ENCODE peak calls at places on chromosomes 5 and 9, in five cellular contexts. One of them, this sample, is unnamed. For H3K9me3 and H3K36me3, the result is how much of the 10 kb centered on the place peaks cover.

GRCh38 chr5:151298063-151298462 is 5.5 kb downstream of the SLC36A3 start:
- DNase-seq in body of pancreas: no peak
- DNase-seq in mesenchymal stem cell: peak
- DNase-seq in heart left ventricle: no peak
- DNase-seq in CD8-positive, alpha-beta T cell: no peak
- DNase-seq in this sample: no peak

GRCh38 chr9:93575706-93576295 is 583 bp upstream of the PHF2 start:
- DNase-seq in body of pancreas: peak
- DNase-seq in CD8-positive, alpha-beta T cell: peak
- DNase-seq in heart left ventricle: peak
- DNase-seq in mesenchymal stem cell: peak
- DNase-seq in this sample: no peak

GRCh38 chr9:8552732-8553131 is 753.2 kb upstream of the DMAC1 start:
- DNase-seq in CD8-positive, alpha-beta T cell: no peak
- DNase-seq in body of pancreas: no peak
- DNase-seq in heart left ventricle: no peak
- DNase-seq in mesenchymal stem cell: no peak
- DNase-seq in this sample: no peak

GRCh38 chr5:133830281-133830680 is 138.1 kb downstream of the C5orf15 start:
- DNase-seq in body of pancreas: no peak
- DNase-seq in mesenchymal stem cell: no peak
- DNase-seq in heart left ventricle: no peak
- DNase-seq in CD8-positive, alpha-beta T cell: no peak
- DNase-seq in this sample: no peak

GRCh38 chr9:72476617-72477375 is 44.6 kb upstream of the TMC1 start:
- DNase-seq in heart left ventricle: no peak
- DNase-seq in body of pancreas: peak
- DNase-seq in mesenchymal stem cell: peak
- DNase-seq in CD8-positive, alpha-beta T cell: no peak
- DNase-seq in this sample: no peak

GRCh38 chr5:124748687-124749594 is 2.5 kb upstream of the ZNF608 start:
- DNase-seq in CD8-positive, alpha-beta T cell: no peak
- DNase-seq in body of pancreas: peak
- DNase-seq in mesenchymal stem cell: peak
- DNase-seq in heart left ventricle: no peak
- DNase-seq in this sample: no peak

GRCh38 chr5:142461028-142461427 is 136.2 kb upstream of the SPRY4 start:
- DNase-seq in body of pancreas: no peak
- DNase-seq in CD8-positive, alpha-beta T cell: no peak
- DNase-seq in mesenchymal stem cell: no peak
- DNase-seq in heart left ventricle: no peak
- DNase-seq in this sample: no peak

GRCh38 chr9:105284463-105284862 is 40.0 kb downstream of the SLC44A1 start:
- DNase-seq in mesenchymal stem cell: no peak
- DNase-seq in body of pancreas: no peak
- DNase-seq in heart left ventricle: no peak
- DNase-seq in CD8-positive, alpha-beta T cell: no peak
- DNase-seq in this sample: no peak

GRCh38 chr9:20573023-20573422 is 49.3 kb downstream of the MLLT3 start:
- DNase-seq in body of pancreas: no peak
- DNase-seq in CD8-positive, alpha-beta T cell: no peak
- DNase-seq in heart left ventricle: no peak
- DNase-seq in mesenchymal stem cell: no peak
- DNase-seq in this sample: no peak

GRCh38 chr5:157546456-157547100 is 29.0 kb downstream of the ADAM19 start:
- DNase-seq in body of pancreas: no peak
- DNase-seq in mesenchymal stem cell: peak
- DNase-seq in heart left ventricle: no peak
- DNase-seq in CD8-positive, alpha-beta T cell: no peak
- DNase-seq in this sample: no peak

GRCh38 chr9:128503870-128504269 is 649 bp upstream of the GLE1 start:
- DNase-seq in mesenchymal stem cell: peak
- DNase-seq in body of pancreas: peak
- DNase-seq in heart left ventricle: no peak
- DNase-seq in CD8-positive, alpha-beta T cell: no peak
- DNase-seq in this sample: no peak

GRCh38 chr5:72036951-72037350 is 70.3 kb upstream of the MAP1B start:
- DNase-seq in heart left ventricle: no peak
- DNase-seq in CD8-positive, alpha-beta T cell: no peak
- DNase-seq in mesenchymal stem cell: peak
- DNase-seq in body of pancreas: no peak
- DNase-seq in this sample: no peak

GRCh38 chr5:158819095-158819494 is 280.6 kb downstream of the EBF1 start:
- DNase-seq in body of pancreas: no peak
- DNase-seq in mesenchymal stem cell: no peak
- DNase-seq in heart left ventricle: no peak
- DNase-seq in CD8-positive, alpha-beta T cell: no peak
- DNase-seq in this sample: no peak

GRCh38 chr9:120729796-120730195 is 15.5 kb upstream of the MEGF9 start:
- DNase-seq in mesenchymal stem cell: peak
- DNase-seq in body of pancreas: no peak
- DNase-seq in heart left ventricle: no peak
- DNase-seq in CD8-positive, alpha-beta T cell: no peak
- DNase-seq in this sample: no peak

GRCh38 chr9:126379661-126380365 is 53.2 kb downstream of the MVB12B start:
- DNase-seq in CD8-positive, alpha-beta T cell: no peak
- DNase-seq in body of pancreas: no peak
- DNase-seq in heart left ventricle: no peak
- DNase-seq in mesenchymal stem cell: no peak
- DNase-seq in this sample: no peak

GRCh38 chr9:10104796-10105195 is 508.0 kb downstream of the PTPRD start:
- DNase-seq in body of pancreas: no peak
- DNase-seq in CD8-positive, alpha-beta T cell: no peak
- DNase-seq in mesenchymal stem cell: no peak
- DNase-seq in heart left ventricle: no peak
- DNase-seq in this sample: no peak

GRCh38 chr5:53895091-53895683 is 334.7 kb downstream of the NDUFS4 start:
- DNase-seq in heart left ventricle: no peak
- DNase-seq in mesenchymal stem cell: no peak
- DNase-seq in CD8-positive, alpha-beta T cell: no peak
- DNase-seq in body of pancreas: no peak
- DNase-seq in this sample: no peak

GRCh38 chr5:181231444-181231843 is 8.4 kb downstream of the TRIM41 start:
- DNase-seq in CD8-positive, alpha-beta T cell: no peak
- DNase-seq in mesenchymal stem cell: no peak
- DNase-seq in body of pancreas: no peak
- DNase-seq in heart left ventricle: no peak
- DNase-seq in this sample: no peak

GRCh38 chr5:176410486-176411180 is 5.7 kb downstream of the CLTB start:
- DNase-seq in heart left ventricle: no peak
- DNase-seq in CD8-positive, alpha-beta T cell: no peak
- DNase-seq in body of pancreas: no peak
- DNase-seq in mesenchymal stem cell: no peak
- DNase-seq in this sample: no peak

GRCh38 chr9:129309041-129309430 is 131.0 kb upstream of the IER5L start:
- DNase-seq in heart left ventricle: no peak
- DNase-seq in body of pancreas: no peak
- DNase-seq in mesenchymal stem cell: no peak
- DNase-seq in CD8-positive, alpha-beta T cell: no peak
- DNase-seq in this sample: no peak

GRCh38 chr5:149777382-149777781 is 47.3 kb downstream of the PPARGC1B start:
- DNase-seq in mesenchymal stem cell: peak
- DNase-seq in CD8-positive, alpha-beta T cell: no peak
- DNase-seq in body of pancreas: no peak
- DNase-seq in heart left ventricle: peak
- DNase-seq in this sample: no peak

GRCh38 chr9:96612105-96612965 is 7.3 kb downstream of the CDC14B start:
- DNase-seq in heart left ventricle: peak
- DNase-seq in body of pancreas: peak
- DNase-seq in mesenchymal stem cell: peak
- DNase-seq in CD8-positive, alpha-beta T cell: no peak
- DNase-seq in this sample: peak

GRCh38 chr5:119302916-119303897 is 52.6 kb upstream of the TNFAIP8 start:
- DNase-seq in mesenchymal stem cell: peak
- DNase-seq in CD8-positive, alpha-beta T cell: no peak
- DNase-seq in heart left ventricle: no peak
- DNase-seq in body of pancreas: peak
- DNase-seq in this sample: peak

GRCh38 chr5:97909541-97909940 is 726.5 kb upstream of the RIOK2 start:
- DNase-seq in mesenchymal stem cell: no peak
- DNase-seq in CD8-positive, alpha-beta T cell: no peak
- DNase-seq in heart left ventricle: no peak
- DNase-seq in body of pancreas: no peak
- DNase-seq in this sample: no peak

GRCh38 chr5:33166522-33166921 is 274.2 kb upstream of the TARS1 start:
- DNase-seq in CD8-positive, alpha-beta T cell: no peak
- DNase-seq in mesenchymal stem cell: no peak
- DNase-seq in body of pancreas: no peak
- DNase-seq in heart left ventricle: no peak
- DNase-seq in this sample: no peak

GRCh38 chr9:16312962-16313546 is 557.4 kb downstream of the BNC2 start:
- DNase-seq in mesenchymal stem cell: no peak
- DNase-seq in heart left ventricle: no peak
- DNase-seq in CD8-positive, alpha-beta T cell: no peak
- DNase-seq in body of pancreas: no peak
- DNase-seq in this sample: no peak

GRCh38 chr5:148898413-148899075 is 72.1 kb downstream of the ADRB2 start:
- DNase-seq in heart left ventricle: no peak
- DNase-seq in mesenchymal stem cell: no peak
- DNase-seq in body of pancreas: no peak
- DNase-seq in CD8-positive, alpha-beta T cell: no peak
- DNase-seq in this sample: no peak

GRCh38 chr5:39891376-39891775 is 466.6 kb upstream of the DAB2 start:
- DNase-seq in body of pancreas: no peak
- DNase-seq in mesenchymal stem cell: no peak
- DNase-seq in CD8-positive, alpha-beta T cell: no peak
- DNase-seq in heart left ventricle: no peak
- DNase-seq in this sample: no peak

GRCh38 chr9:100577776-100578448 is at the start of gene CAVIN4:
- DNase-seq in mesenchymal stem cell: no peak
- DNase-seq in body of pancreas: no peak
- DNase-seq in CD8-positive, alpha-beta T cell: no peak
- DNase-seq in heart left ventricle: no peak
- DNase-seq in this sample: no peak

GRCh38 chr5:178981381-178981780 is 13.7 kb downstream of the GRM6 start:
- DNase-seq in CD8-positive, alpha-beta T cell: no peak
- DNase-seq in heart left ventricle: no peak
- DNase-seq in mesenchymal stem cell: no peak
- DNase-seq in body of pancreas: no peak
- DNase-seq in this sample: no peak
- H3K9me3 ChIP-seq in CD8-positive, alpha-beta T cell: under half
- H3K9me3 ChIP-seq in heart left ventricle: under half
- H3K9me3 ChIP-seq in mesenchymal stem cell: half or more
- H3K9me3 ChIP-seq in body of pancreas: under half
- H3K9me3 ChIP-seq in this sample: half or more

GRCh38 chr5:6615416-6615815 is 17.4 kb downstream of the NSUN2 start:
- DNase-seq in CD8-positive, alpha-beta T cell: no peak
- DNase-seq in heart left ventricle: no peak
- DNase-seq in body of pancreas: no peak
- DNase-seq in mesenchymal stem cell: no peak
- DNase-seq in this sample: no peak

GRCh38 chr5:6611561-6612256 is 21.1 kb downstream of the NSUN2 start:
- DNase-seq in body of pancreas: no peak
- DNase-seq in mesenchymal stem cell: no peak
- DNase-seq in CD8-positive, alpha-beta T cell: no peak
- DNase-seq in heart left ventricle: no peak
- DNase-seq in this sample: no peak

DNA sequence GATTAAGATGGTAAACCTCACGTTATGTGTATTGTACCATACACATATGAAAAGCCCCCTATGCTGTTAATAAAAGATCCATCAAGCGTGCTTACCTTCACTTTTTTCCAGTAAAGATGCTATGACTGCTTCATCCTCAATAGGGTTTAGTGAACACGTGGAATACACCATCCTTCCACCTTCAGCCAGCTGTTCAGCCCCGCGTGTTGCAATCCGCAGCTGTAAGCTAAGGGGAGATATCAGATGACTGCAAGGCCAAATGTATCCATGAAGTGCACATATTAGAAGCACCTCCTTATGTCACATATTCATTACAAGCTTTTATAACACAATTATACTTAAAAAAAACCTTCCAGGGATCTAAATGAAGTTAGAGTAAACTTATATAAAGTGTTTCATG is 16.2 kb downstream of the NSUN2 start:
- DNase-seq in mesenchymal stem cell: no peak
- DNase-seq in body of pancreas: no peak
- DNase-seq in heart left ventricle: no peak
- DNase-seq in CD8-positive, alpha-beta T cell: no peak
- DNase-seq in this sample: no peak
- H3K36me3 ChIP-seq in mesenchymal stem cell: half or more
- H3K36me3 ChIP-seq in body of pancreas: under half
- H3K36me3 ChIP-seq in heart left ventricle: half or more
- H3K36me3 ChIP-seq in CD8-positive, alpha-beta T cell: half or more
- H3K36me3 ChIP-seq in this sample: under half

GRCh38 chr5:27158171-27158570 is 119.8 kb upstream of the CDH9 start:
- DNase-seq in CD8-positive, alpha-beta T cell: no peak
- DNase-seq in mesenchymal stem cell: no peak
- DNase-seq in body of pancreas: no peak
- DNase-seq in heart left ventricle: no peak
- DNase-seq in this sample: no peak

GRCh38 chr5:27158775-27159174 is 120.4 kb upstream of the CDH9 start:
- DNase-seq in mesenchymal stem cell: no peak
- DNase-seq in body of pancreas: no peak
- DNase-seq in CD8-positive, alpha-beta T cell: no peak
- DNase-seq in heart left ventricle: no peak
- DNase-seq in this sample: no peak
- H3K9me3 ChIP-seq in mesenchymal stem cell: under half
- H3K9me3 ChIP-seq in body of pancreas: under half
- H3K9me3 ChIP-seq in CD8-positive, alpha-beta T cell: under half
- H3K9me3 ChIP-seq in heart left ventricle: under half
- H3K9me3 ChIP-seq in this sample: under half

GRCh38 chr9:114685951-114686350 is 4.0 kb upstream of the TEX48 start:
- DNase-seq in heart left ventricle: no peak
- DNase-seq in mesenchymal stem cell: no peak
- DNase-seq in body of pancreas: no peak
- DNase-seq in CD8-positive, alpha-beta T cell: no peak
- DNase-seq in this sample: no peak
- H3K36me3 ChIP-seq in heart left ventricle: under half
- H3K36me3 ChIP-seq in mesenchymal stem cell: under half
- H3K36me3 ChIP-seq in body of pancreas: under half
- H3K36me3 ChIP-seq in CD8-positive, alpha-beta T cell: under half
- H3K36me3 ChIP-seq in this sample: under half

GRCh38 chr5:161001604-161002003 is 149.6 kb upstream of the ATP10B start:
- DNase-seq in heart left ventricle: no peak
- DNase-seq in body of pancreas: no peak
- DNase-seq in CD8-positive, alpha-beta T cell: no peak
- DNase-seq in mesenchymal stem cell: no peak
- DNase-seq in this sample: no peak
- H3K9me3 ChIP-seq in heart left ventricle: under half
- H3K9me3 ChIP-seq in body of pancreas: under half
- H3K9me3 ChIP-seq in CD8-positive, alpha-beta T cell: under half
- H3K9me3 ChIP-seq in mesenchymal stem cell: under half
- H3K9me3 ChIP-seq in this sample: under half